ENCODE peak calls at places on chromosome 3, in seven cellular contexts. H, Y, X, T, D, Q and S are unnamed samples.

GRCh38 chr3:23916886-23917815 is at the start of the genes NKIRAS1 and RPL15:
- DNase-seq in H (peak; percentile 97), Y (peak; percentile 99), X (peak; percentile 91), T (peak; percentile 98), D (peak; percentile 98), Q (peak; percentile 98), S (peak; percentile 96)

GRCh38 chr3:142210144-142210543 is 15.2 kb downstream of the GK5 start:
- DNase-seq in H (no peak), Y (no peak), X (no peak), T (no peak), D (peak; percentile 75), Q (no peak), S (peak; percentile 32)

GRCh38 chr3:15361494-15362214 is 29.3 kb upstream of the SH3BP5 start:
- DNase-seq in H (peak; percentile 71), Y (peak; percentile 81), X (no peak), T (peak; percentile 81), D (no peak), Q (no peak), S (no peak)

GRCh38 chr3:148953094-148953493 is 38.2 kb upstream of the GYG1 start:
- DNase-seq in H (no peak), Y (no peak), X (no peak), T (no peak), D (no peak), Q (no peak), S (no peak)

GRCh38 chr3:105516972-105517371 is 150.3 kb downstream of the ALCAM start:
- DNase-seq in H (no peak), Y (no peak), X (no peak), T (no peak), D (no peak), Q (no peak), S (no peak)

GRCh38 chr3:133381346-133382109 is 18.3 kb upstream of the BFSP2 start:
- DNase-seq in H (no peak), Y (no peak), X (no peak), T (no peak), D (no peak), Q (no peak), S (no peak)

GRCh38 chr3:149703474-149703873 is 45.6 kb upstream of the WWTR1 start:
- DNase-seq in H (no peak), Y (no peak), X (no peak), T (no peak), D (no peak), Q (no peak), S (no peak)

GRCh38 chr3:16297991-16298885 is 33.2 kb downstream of the OXNAD1 start:
- DNase-seq in H (no peak), Y (no peak), X (no peak), T (no peak), D (peak; percentile 17), Q (no peak), S (no peak)

GRCh38 chr3:150062492-150062891 is 91.8 kb upstream of the PFN2 start:
- DNase-seq in H (no peak), Y (no peak), X (no peak), T (no peak), D (no peak), Q (no peak), S (no peak)

GRCh38 chr3:158768881-158769518 is 32.9 kb upstream of the MFSD1 start:
- DNase-seq in H (no peak), Y (no peak), X (no peak), T (no peak), D (no peak), Q (no peak), S (no peak)

GRCh38 chr3:108528459-108529231 is 18.2 kb upstream of the MYH15 start:
- DNase-seq in H (peak; percentile 36), Y (no peak), X (no peak), T (no peak), D (no peak), Q (no peak), S (no peak)

GRCh38 chr3:100761211-100761921 is 52.1 kb downstream of the TFG start:
- DNase-seq in H (no peak), Y (peak; percentile 65), X (no peak), T (peak; percentile 27), D (no peak), Q (no peak), S (no peak)

GRCh38 chr3:123373535-123373987 is 75.3 kb downstream of the ADCY5 start:
- DNase-seq in H (no peak), Y (no peak), X (no peak), T (no peak), D (no peak), Q (no peak), S (no peak)

GRCh38 chr3:178297204-178297603 is 239.0 kb upstream of the KCNMB2 start:
- DNase-seq in H (no peak), Y (no peak), X (no peak), T (no peak), D (no peak), Q (no peak), S (no peak)

GRCh38 chr3:184566441-184567414 is 5.1 kb downstream of the EPHB3 start:
- DNase-seq in H (no peak), Y (no peak), X (no peak), T (no peak), D (no peak), Q (no peak), S (no peak)

GRCh38 chr3:30203301-30203700 is 403.1 kb upstream of the TGFBR2 start:
- DNase-seq in H (no peak), Y (no peak), X (no peak), T (no peak), D (no peak), Q (no peak), S (no peak)

GRCh38 chr3:188133219-188133618 is 20.7 kb upstream of the LPP start:
- DNase-seq in H (no peak), Y (no peak), X (no peak), T (no peak), D (no peak), Q (no peak), S (no peak)

GRCh38 chr3:157865449-157865862 is 240.8 kb downstream of the SHOX2 start:
- DNase-seq in H (peak; percentile 8), Y (peak; percentile 73), X (peak; percentile 6), T (peak; percentile 64), D (peak; percentile 20), Q (no peak), S (no peak)

GRCh38 chr3:126101521-126101982 is 17.6 kb upstream of the SLC41A3 start:
- DNase-seq in H (no peak), Y (no peak), X (no peak), T (no peak), D (no peak), Q (no peak), S (no peak)

GRCh38 chr3:197337656-197338055 is 39.2 kb upstream of the DLG1 start:
- DNase-seq in H (no peak), Y (no peak), X (no peak), T (no peak), D (no peak), Q (no peak), S (no peak)